ENCODE peak calls at places on chromosome 16, in seven cellular contexts. One of them, this sample, is unnamed.

GRCh38 chr16:86986136-86986535 is 331.1 kb downstream of the C16orf95 start:
- DNase-seq in ELR: peak
- DNase-seq in cardiac fibroblast: no peak
- DNase-seq in activated CD4-positive, alpha-beta T cell treated with anti-CD3 and anti-CD28 coated beads for 48 hours: no peak
- DNase-seq in erythroblast: no peak
- DNase-seq in GM12891: no peak
- DNase-seq in prostate gland: no peak
- DNase-seq in this sample: no peak

GRCh38 chr16:84098939-84099338 is 17.8 kb downstream of the MBTPS1 start:
- DNase-seq in erythroblast: no peak
- DNase-seq in cardiac fibroblast: no peak
- DNase-seq in prostate gland: no peak
- DNase-seq in activated CD4-positive, alpha-beta T cell treated with anti-CD3 and anti-CD28 coated beads for 48 hours: no peak
- DNase-seq in GM12891: no peak
- DNase-seq in ELR: no peak
- DNase-seq in this sample: no peak

GRCh38 chr16:89618114-89618999 is 4.9 kb downstream of the DPEP1 start:
- DNase-seq in prostate gland: no peak
- DNase-seq in erythroblast: no peak
- DNase-seq in cardiac fibroblast: peak
- DNase-seq in GM12891: no peak
- DNase-seq in ELR: peak
- DNase-seq in activated CD4-positive, alpha-beta T cell treated with anti-CD3 and anti-CD28 coated beads for 48 hours: no peak
- DNase-seq in this sample: no peak

GRCh38 chr16:2438121-2438520 is 8.9 kb downstream of the CCNF start:
- DNase-seq in prostate gland: no peak
- DNase-seq in GM12891: no peak
- DNase-seq in erythroblast: no peak
- DNase-seq in cardiac fibroblast: no peak
- DNase-seq in ELR: no peak
- DNase-seq in activated CD4-positive, alpha-beta T cell treated with anti-CD3 and anti-CD28 coated beads for 48 hours: no peak
- DNase-seq in this sample: no peak

GRCh38 chr16:79267146-79267545 is 333.4 kb downstream of the MAF start:
- DNase-seq in cardiac fibroblast: no peak
- DNase-seq in activated CD4-positive, alpha-beta T cell treated with anti-CD3 and anti-CD28 coated beads for 48 hours: no peak
- DNase-seq in prostate gland: no peak
- DNase-seq in GM12891: no peak
- DNase-seq in ELR: no peak
- DNase-seq in erythroblast: no peak
- DNase-seq in this sample: no peak

GRCh38 chr16:62353355-62353754 is 317.1 kb upstream of the CDH8 start:
- DNase-seq in cardiac fibroblast: no peak
- DNase-seq in erythroblast: no peak
- DNase-seq in activated CD4-positive, alpha-beta T cell treated with anti-CD3 and anti-CD28 coated beads for 48 hours: no peak
- DNase-seq in prostate gland: no peak
- DNase-seq in GM12891: no peak
- DNase-seq in ELR: no peak
- DNase-seq in this sample: no peak

GRCh38 chr16:84692451-84692850 is 7.3 kb upstream of the USP10 start:
- DNase-seq in GM12891: no peak
- DNase-seq in erythroblast: no peak
- DNase-seq in ELR: peak
- DNase-seq in activated CD4-positive, alpha-beta T cell treated with anti-CD3 and anti-CD28 coated beads for 48 hours: no peak
- DNase-seq in cardiac fibroblast: peak
- DNase-seq in prostate gland: no peak
- DNase-seq in this sample: no peak

GRCh38 chr16:80570106-80570478 is 29.3 kb downstream of the DYNLRB2 start:
- DNase-seq in activated CD4-positive, alpha-beta T cell treated with anti-CD3 and anti-CD28 coated beads for 48 hours: peak
- DNase-seq in cardiac fibroblast: peak
- DNase-seq in erythroblast: no peak
- DNase-seq in ELR: peak
- DNase-seq in GM12891: no peak
- DNase-seq in prostate gland: no peak
- DNase-seq in this sample: peak

GRCh38 chr16:6852643-6853042 is 480.0 kb upstream of the RBFOX1 start:
- DNase-seq in activated CD4-positive, alpha-beta T cell treated with anti-CD3 and anti-CD28 coated beads for 48 hours: no peak
- DNase-seq in ELR: no peak
- DNase-seq in prostate gland: no peak
- DNase-seq in erythroblast: no peak
- DNase-seq in GM12891: no peak
- DNase-seq in cardiac fibroblast: no peak
- DNase-seq in this sample: no peak

GRCh38 chr16:48831081-48831722 is 221.2 kb upstream of the N4BP1 start:
- DNase-seq in activated CD4-positive, alpha-beta T cell treated with anti-CD3 and anti-CD28 coated beads for 48 hours: no peak
- DNase-seq in cardiac fibroblast: no peak
- DNase-seq in prostate gland: no peak
- DNase-seq in ELR: no peak
- DNase-seq in GM12891: no peak
- DNase-seq in erythroblast: no peak
- DNase-seq in this sample: no peak

GRCh38 chr16:8763083-8763482 is 34.4 kb downstream of the TMEM186 start:
- DNase-seq in GM12891: no peak
- DNase-seq in cardiac fibroblast: no peak
- DNase-seq in activated CD4-positive, alpha-beta T cell treated with anti-CD3 and anti-CD28 coated beads for 48 hours: no peak
- DNase-seq in prostate gland: no peak
- DNase-seq in erythroblast: no peak
- DNase-seq in ELR: no peak
- DNase-seq in this sample: no peak

This sample was measured in EH.